ENCODE peak calls at places on chromosomes 16 and 17, in six cellular contexts. N is IMR-90, L is prostate gland, R is stomach, H is A549, J is HCT116. M is an unnamed sample. For H3K4me1, the result is how much of the 10 kb centered on the place peaks cover.

GRCh38 chr16:25256821-25257503 is 683 bp downstream of the ZKSCAN2 start:
- DNase-seq in N (peak), L (peak), R (no peak), H (peak), J (no peak), M (no peak)

GRCh38 chr16:69741951-69742904 is 12.5 kb downstream of the NOB1 start:
- DNase-seq in N (peak), L (peak), R (peak), H (no peak), J (no peak), M (no peak)

GRCh38 chr17:43010667-43011308 is 4.2 kb downstream of the IFI35 start:
- DNase-seq in N (no peak), L (no peak), R (no peak), H (no peak), J (peak), M (no peak)

GRCh38 chr17:62715882-62716390 is 88.5 kb downstream of the MRC2 start:
- DNase-seq in N (no peak), L (no peak), R (no peak), H (no peak), J (no peak), M (no peak)

GRCh38 chr16:27735031-27735430 is 185.1 kb downstream of the KATNIP start:
- DNase-seq in N (no peak), L (no peak), R (no peak), H (no peak), J (no peak), M (no peak)

GRCh38 chr16:8924214-8924613 is 39.5 kb downstream of the USP7 start:
- DNase-seq in N (no peak), L (peak), R (peak), H (no peak), J (no peak), M (no peak)

GRCh38 chr16:23835390-23836077 is at the start of gene PRKCB:
- DNase-seq in N (peak), L (peak), R (peak), H (peak), J (no peak), M (peak)

GRCh38 chr16:54107803-54108202 is 178.8 kb downstream of the IRX3 start:
- DNase-seq in N (no peak), L (no peak), R (no peak), H (no peak), J (no peak), M (no peak)

GRCh38 chr17:40951011-40951622 is 13.7 kb upstream of the KRT23 start:
- DNase-seq in N (no peak), L (no peak), R (no peak), H (no peak), J (peak), M (no peak)

GRCh38 chr17:14299261-14300093 is 1.4 kb upstream of the HS3ST3B1 start:
- DNase-seq in N (no peak), L (no peak), R (peak), H (peak), J (no peak), M (no peak)

GRCh38 chr17:3796110-3796821 is 4.7 kb downstream of the ITGAE start:
- DNase-seq in N (no peak), L (no peak), R (peak), H (no peak), J (no peak), M (no peak)

GRCh38 chr17:17445925-17446665 is 30.7 kb upstream of the MED9 start:
- DNase-seq in N (peak), L (peak), R (peak), H (peak), J (peak), M (no peak)

GRCh38 chr16:54171855-54172537 is 114.6 kb downstream of the IRX3 start:
- DNase-seq in N (peak), L (no peak), R (no peak), H (no peak), J (no peak), M (no peak)

GRCh38 chr17:53426505-53426904 is 396.2 kb upstream of the KIF2B start:
- DNase-seq in N (no peak), L (no peak), R (no peak), H (no peak), J (no peak), M (no peak)

GRCh38 chr16:4994719-4995434 is 36.7 kb downstream of the SEC14L5 start:
- DNase-seq in N (no peak), L (no peak), R (no peak), H (no peak), J (no peak), M (no peak)

GRCh38 chr16:51591480-51591879 is 440.4 kb upstream of the SALL1 start:
- DNase-seq in N (no peak), L (no peak), R (no peak), H (no peak), J (no peak), M (no peak)

GRCh38 chr16:54116126-54116525 is 170.5 kb downstream of the IRX3 start:
- DNase-seq in N (no peak), L (no peak), R (no peak), H (no peak), J (no peak), M (no peak)

GRCh38 chr17:80345841-80346497 is 69.0 kb upstream of the ENDOV start:
- DNase-seq in N (no peak), L (no peak), R (no peak), H (no peak), J (no peak), M (no peak)

GRCh38 chr17:20998571-20999043 is 44.2 kb downstream of the USP22 start:
- DNase-seq in N (no peak), L (no peak), R (no peak), H (no peak), J (no peak), M (no peak)

GRCh38 chr16:85036398-85037049 is 8.9 kb downstream of the KIAA0513 start:
- DNase-seq in N (no peak), L (no peak), R (no peak), H (no peak), J (no peak), M (no peak)

GRCh38 chr17:27324940-27325339 is 31.0 kb downstream of the WSB1 start:
- DNase-seq in N (no peak), L (no peak), R (no peak), H (no peak), J (no peak), M (no peak)

GRCh38 chr16:21226749-21227148 is 6.8 kb upstream of the ANKS4B start:
- DNase-seq in N (no peak), L (no peak), R (no peak), H (no peak), J (no peak), M (no peak)

GRCh38 chr17:16294560-16294959 is 58.7 kb downstream of the CENPV start:
- DNase-seq in N (no peak), L (no peak), R (no peak), H (no peak), J (no peak), M (no peak)

GRCh38 chr17:77451271-77451893 is 310.6 kb downstream of the SEC14L1 start:
- DNase-seq in N (peak), L (peak), R (peak), H (no peak), J (no peak), M (no peak)

GRCh38 chr17:73209436-73209835 is 16.6 kb downstream of the COG1 start:
- DNase-seq in N (no peak), L (no peak), R (no peak), H (no peak), J (no peak), M (no peak)

GRCh38 chr17:68707032-68707431 is 105.9 kb upstream of the FAM20A start:
- DNase-seq in N (peak), L (no peak), R (no peak), H (no peak), J (no peak), M (no peak)

GRCh38 chr16:1286492-1287094 is 22.8 kb upstream of the UBE2I start:
- DNase-seq in N (no peak), L (no peak), R (no peak), H (no peak), J (no peak), M (no peak)

GRCh38 chr17:6654816-6655731 is 3.5 kb downstream of the C17orf100 start:
- DNase-seq in N (no peak), L (peak), R (peak), H (no peak), J (no peak), M (no peak)

GRCh38 chr16:9099131-9099625 is 7.7 kb downstream of the HAPSTR1 start:
- DNase-seq in N (peak), L (no peak), R (peak), H (no peak), J (no peak), M (no peak)

DNA sequence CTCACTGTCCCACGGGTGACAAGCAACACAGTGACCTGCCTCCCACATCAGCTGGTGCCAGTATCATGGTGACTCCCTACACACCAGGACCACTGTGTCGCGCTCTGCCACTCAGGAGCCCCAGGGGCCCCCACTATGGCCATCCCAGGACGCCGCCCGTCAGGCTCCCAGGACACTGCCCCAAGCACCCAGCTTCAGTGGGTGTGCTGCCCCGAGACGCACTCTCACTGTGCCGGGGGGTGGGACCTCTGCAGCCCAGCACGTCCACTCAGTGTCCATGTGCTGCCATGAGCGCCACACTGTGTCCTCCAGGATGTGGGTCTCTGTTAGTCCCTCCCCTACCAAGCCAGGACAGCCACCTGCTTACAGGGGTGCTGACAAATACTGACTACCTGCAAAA is 120.5 kb downstream of the ZNF778 start:
- DNase-seq in N (no peak), L (no peak), R (no peak), H (no peak), J (no peak), M (no peak)
- TF ChIP-seq POLR2A in N (no peak), L (no peak), R (no peak), H (no peak), J (no peak), M (no peak)

GRCh38 chr16:67246081-67246944 is 968 bp downstream of the FHOD1 start:
- DNase-seq in N (peak), L (peak), R (peak), H (peak), J (peak), M (no peak)
- H3K4me1 ChIP-seq in N (under half), L (under half), R (half or more), H (half or more), J (under half), M (under half)

GRCh38 chr17:82217120-82217529 is 4.5 kb upstream of the CCDC57 start:
- DNase-seq in N (no peak), L (no peak), R (no peak), H (no peak), J (no peak), M (no peak)

GRCh38 chr17:82218349-82219075 is 5.9 kb upstream of the CCDC57 start:
- DNase-seq in N (no peak), L (no peak), R (no peak), H (no peak), J (no peak), M (no peak)

GRCh38 chr17:82219083-82219482 is 6.4 kb upstream of the CCDC57 start:
- DNase-seq in N (no peak), L (no peak), R (no peak), H (no peak), J (no peak), M (no peak)

GRCh38 chr17:82216301-82217119 is 3.9 kb upstream of the CCDC57 start:
- DNase-seq in N (peak), L (peak), R (peak), H (no peak), J (peak), M (no peak)

GRCh38 chr17:82217530-82218204 is 5.0 kb upstream of the CCDC57 start:
- DNase-seq in N (peak), L (no peak), R (peak), H (no peak), J (no peak), M (no peak)
- TF ChIP-seq POLR2A in N (no peak), L (no peak), R (no peak), H (no peak), J (no peak), M (no peak)

DNA sequence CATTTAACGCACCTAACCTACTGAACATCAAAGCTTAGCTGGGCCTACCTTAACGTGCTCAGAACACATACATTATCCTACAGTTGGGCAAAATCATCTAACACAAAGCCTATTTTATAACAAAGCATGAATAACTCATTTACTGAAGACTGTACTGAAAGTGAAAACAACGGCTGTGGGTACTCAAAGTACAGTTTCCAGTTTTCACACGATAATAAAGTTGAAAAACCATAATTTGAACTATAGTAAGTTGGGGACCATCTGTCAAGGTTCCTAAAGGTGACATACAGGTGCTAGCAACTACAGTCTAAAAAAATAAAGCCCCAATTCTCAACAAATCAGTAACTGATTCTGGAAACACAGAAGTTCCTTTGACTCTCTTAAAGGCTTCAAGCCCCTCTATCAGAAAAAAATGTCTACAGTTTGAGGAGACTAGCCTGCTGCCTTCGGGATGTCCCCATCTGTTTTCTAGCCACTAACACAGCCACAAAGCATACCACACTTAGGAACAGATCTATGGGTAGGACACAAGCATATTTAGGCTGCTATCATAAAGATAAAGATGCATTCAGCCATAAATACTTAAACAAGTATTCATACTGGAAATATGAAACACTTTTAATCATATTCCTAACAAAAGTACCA is 71.3 kb downstream of the KANSL1 start:
- DNase-seq in N (no peak), L (no peak), R (no peak), H (no peak), J (no peak), M (no peak)
- H3K4me1 ChIP-seq in N (under half), L (under half), R (half or more), H (under half), J (under half), M (half or more)

GRCh38 chr16:86761117-86761971 is 183.0 kb downstream of the FOXL1 start:
- DNase-seq in N (peak), L (no peak), R (peak), H (peak), J (peak), M (no peak)
- TF ChIP-seq POLR2A in N (no peak), L (no peak), R (no peak), H (no peak), J (no peak), M (no peak)

GRCh38 chr16:49409121-49409520 is 35.5 kb downstream of the C16orf78 start:
- DNase-seq in N (no peak), L (no peak), R (no peak), H (no peak), J (no peak), M (no peak)
- H3K4me1 ChIP-seq in N (under half), L (under half), R (under half), H (under half), J (under half), M (under half)

DNA sequence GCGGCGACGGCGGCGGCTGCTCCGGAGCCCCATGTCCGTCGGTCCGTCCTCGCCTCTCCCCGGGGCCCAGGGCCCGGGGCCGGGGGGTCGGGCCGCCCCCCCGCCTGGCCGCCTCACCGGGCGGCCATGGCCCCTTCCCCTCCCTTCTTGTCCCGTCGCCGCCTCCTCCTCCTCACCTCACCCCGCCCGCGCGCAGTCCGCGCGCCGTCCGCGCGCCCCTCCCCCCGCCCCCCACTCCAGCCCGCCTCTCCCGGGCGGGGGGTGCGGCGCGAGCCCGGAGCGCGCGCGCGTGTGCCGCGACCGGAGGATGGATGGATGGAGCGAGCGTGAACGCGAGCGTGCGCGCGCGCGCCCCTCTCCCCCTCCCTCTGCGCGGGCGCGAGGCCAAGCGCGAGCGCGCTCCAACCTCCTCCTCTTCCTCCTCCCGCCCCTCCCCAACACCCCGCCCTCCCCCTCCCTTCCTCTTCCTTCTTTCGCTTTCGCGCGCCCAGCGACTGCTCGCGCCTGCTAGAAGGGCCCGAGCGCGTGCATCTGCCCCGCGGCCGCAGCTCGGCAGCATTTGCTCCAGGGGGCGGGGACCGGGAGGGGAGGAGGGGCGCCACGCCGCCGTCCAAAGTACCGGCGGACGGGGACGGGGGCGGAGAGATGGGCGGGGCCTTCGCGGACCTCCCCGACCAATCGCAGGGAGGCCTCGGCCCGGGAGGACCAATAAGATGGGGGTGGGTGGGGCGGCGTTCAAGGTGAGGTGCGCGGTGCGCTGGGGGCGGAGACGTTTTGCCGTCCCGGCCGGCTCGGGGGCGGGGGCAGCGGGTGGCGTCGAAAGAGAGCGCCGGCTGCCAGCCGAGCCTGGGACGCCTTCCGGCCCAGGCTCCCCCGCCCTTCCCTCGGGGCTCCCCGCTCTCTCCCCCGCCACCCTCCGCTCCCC is at the start of gene ATXN7L3:
- DNase-seq in N (peak), L (peak), R (peak), H (peak), J (peak), M (peak)
- TF ChIP-seq POLR2A in N (peak), L (peak), R (no peak), H (peak), J (no peak), M (no peak)

GRCh38 chr16:28878083-28878926 is at the start of gene ATP2A1:
- DNase-seq in N (no peak), L (no peak), R (no peak), H (no peak), J (no peak), M (no peak)

GRCh38 chr16:28880589-28880915 is 2.3 kb downstream of the ATP2A1 start:
- DNase-seq in N (no peak), L (no peak), R (no peak), H (no peak), J (no peak), M (no peak)

GRCh38 chr16:28879841-28880588 is 1.7 kb downstream of the ATP2A1 start:
- DNase-seq in N (peak), L (peak), R (peak), H (peak), J (peak), M (peak)

GRCh38 chr16:28880955-28881354 is 2.7 kb downstream of the ATP2A1 start:
- DNase-seq in N (no peak), L (no peak), R (no peak), H (no peak), J (no peak), M (no peak)

GRCh38 chr16:28879261-28879840 is 1.1 kb downstream of the ATP2A1 start:
- DNase-seq in N (no peak), L (no peak), R (no peak), H (no peak), J (no peak), M (no peak)
- H3K4me1 ChIP-seq in N (under half), L (under half), R (under half), H (under half), J (under half), M (under half)